ENCODE peak calls at places on chromosomes 1 and 21, in eight cellular contexts. L, H, U, G, W, D, N and Q are unnamed samples.
A peak's percentile ranks its signal among the peaks of the same experiment; 100 is the strongest.

GRCh38 chr21:34544032-34544496 is 32.1 kb upstream of the KCNE1 start:
- DNase-seq in W (peak; percentile 69), H (peak; percentile 72), L (no peak), D (peak; percentile 92), U (peak; percentile 60), N (peak; percentile 78), G (no peak), Q (peak; percentile 74)

GRCh38 chr1:164785841-164786534 is 227.0 kb downstream of the PBX1 start:
- DNase-seq in D (peak; percentile 61), U (no peak), W (no peak), N (no peak), L (no peak), G (no peak), H (no peak), Q (no peak)

GRCh38 chr21:26846036-26846931 is 1.1 kb upstream of the ADAMTS1 start:
- DNase-seq in L (peak; percentile 94), G (no peak), W (peak; percentile 86), D (peak; percentile 78), H (peak; percentile 76), U (peak; percentile 92), N (peak; percentile 94), Q (peak; percentile 85)

GRCh38 chr1:184882649-184883303 is 91.5 kb downstream of the NIBAN1 start:
- DNase-seq in W (no peak), H (no peak), N (no peak), L (peak; percentile 87), G (no peak), D (no peak), U (peak; percentile 54), Q (no peak)

GRCh38 chr21:37257526-37257966 is 9.6 kb downstream of the VPS26C start:
- DNase-seq in U (no peak), D (peak; percentile 13), G (no peak), W (peak; percentile 36), H (peak; percentile 74), N (peak; percentile 21), L (no peak), Q (peak; percentile 56)

GRCh38 chr1:211632117-211632807 is 43.2 kb downstream of the NEK2 start:
- DNase-seq in D (no peak), H (no peak), L (no peak), U (no peak), G (no peak), N (no peak), W (no peak), Q (no peak)

GRCh38 chr1:179968994-179969919 is 14.6 kb downstream of the CEP350 start:
- DNase-seq in W (peak; percentile 24), N (no peak), U (no peak), D (no peak), H (no peak), L (no peak), G (no peak), Q (peak; percentile 14)

GRCh38 chr1:150176593-150176992 is 26.9 kb downstream of the PLEKHO1 start:
- DNase-seq in H (no peak), G (no peak), L (no peak), U (no peak), N (no peak), W (peak; percentile 67), D (no peak), Q (peak; percentile 20)

GRCh38 chr1:158169105-158169504 is 11.6 kb upstream of the CD1D start:
- DNase-seq in H (no peak), W (no peak), U (no peak), G (no peak), L (no peak), D (no peak), N (no peak), Q (no peak)

GRCh38 chr1:170562644-170563338 is 30.8 kb downstream of the GORAB start:
- DNase-seq in H (peak; percentile 6), D (peak; percentile 44), N (peak; percentile 85), W (peak; percentile 92), G (no peak), U (peak; percentile 78), L (peak; percentile 79), Q (peak; percentile 85)

GRCh38 chr1:218485241-218485928 is 140.2 kb downstream of the TGFB2 start:
- DNase-seq in U (no peak), W (no peak), L (no peak), N (no peak), D (no peak), H (no peak), G (no peak), Q (no peak)

GRCh38 chr1:177907000-177907399 is 62.9 kb downstream of the SEC16B start:
- DNase-seq in G (no peak), D (no peak), L (no peak), H (no peak), U (no peak), N (no peak), W (no peak), Q (no peak)

GRCh38 chr1:27031235-27032118 is 18.8 kb upstream of the TENT5B start:
- DNase-seq in D (peak; percentile 91), W (peak; percentile 73), N (peak; percentile 83), H (peak; percentile 38), U (peak; percentile 72), G (no peak), L (peak; percentile 93), Q (peak; percentile 86)

GRCh38 chr1:81812712-81813111 is 12.0 kb downstream of the ADGRL2 start:
- DNase-seq in N (no peak), G (no peak), L (no peak), D (no peak), U (no peak), H (no peak), W (peak; percentile 49), Q (no peak)

GRCh38 chr1:190754769-190755168 is 277.1 kb upstream of the BRINP3 start:
- DNase-seq in D (no peak), H (peak; percentile 5), U (no peak), W (peak; percentile 94), N (no peak), G (no peak), L (no peak), Q (peak; percentile 3)

GRCh38 chr1:163095223-163095622 is 26.1 kb downstream of the RGS4 start:
- DNase-seq in W (no peak), H (no peak), D (no peak), G (no peak), N (no peak), U (no peak), L (no peak), Q (no peak)

GRCh38 chr1:207495816-207496792 is at the start of gene CR1:
- DNase-seq in W (no peak), N (no peak), H (peak; percentile 12), U (no peak), D (peak; percentile 16), L (no peak), G (no peak), Q (no peak)
- H3K4me3 ChIP-seq in W (peak within 1 kb of the TSS; percentile 33), N (peak within 1 kb of the TSS; percentile 25), H (no peak within 1 kb of the TSS), U (no peak within 1 kb of the TSS), D (no peak within 1 kb of the TSS), L (peak within 1 kb of the TSS; percentile 29), G (no peak within 1 kb of the TSS), Q (no peak within 1 kb of the TSS)

DNA sequence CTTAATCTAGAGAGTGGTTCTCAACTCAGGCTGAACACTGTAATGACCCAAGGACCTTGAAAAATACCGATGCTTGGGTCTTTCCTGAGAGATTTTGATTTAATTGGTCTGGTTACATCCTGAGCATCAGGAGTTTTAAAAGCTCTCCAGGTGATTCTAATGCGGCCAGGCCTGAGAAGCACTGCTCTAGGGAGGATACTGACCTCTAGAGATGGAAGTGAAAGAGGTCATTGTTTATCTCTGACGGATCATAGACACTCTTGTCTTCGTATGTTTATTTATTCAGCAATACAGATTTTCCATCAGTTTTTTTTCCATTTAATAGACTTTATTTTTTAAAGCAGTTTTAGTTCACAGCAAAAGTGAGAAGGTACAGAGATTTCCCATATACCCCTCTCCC is 54.5 kb upstream of the IGSF5 start:
- DNase-seq in D (no peak), H (no peak), L (no peak), N (no peak), W (no peak), G (no peak), U (no peak), Q (no peak)
- TF ChIP-seq CTCF in D (no peak), H (no peak), L (no peak), N (no peak), W (no peak), G (no peak), U (no peak), Q (no peak)

GRCh38 chr1:65525297-65526048 is 105.0 kb downstream of the LEPR start:
- DNase-seq in W (no peak), H (peak; percentile 77), D (peak; percentile 6), L (peak; percentile 61), N (no peak), G (no peak), U (no peak), Q (no peak)

GRCh38 chr1:65526049-65526556 is 105.6 kb downstream of the LEPR start:
- DNase-seq in D (no peak), G (no peak), L (no peak), W (no peak), N (no peak), U (no peak), H (no peak), Q (no peak)

GRCh38 chr1:65528104-65528503 is 107.6 kb downstream of the LEPR start:
- DNase-seq in G (no peak), H (no peak), N (no peak), D (no peak), U (no peak), W (no peak), L (no peak), Q (no peak)

GRCh38 chr1:65527211-65527610 is 106.7 kb downstream of the LEPR start:
- DNase-seq in G (peak; percentile 60), H (peak; percentile 70), D (no peak), U (no peak), N (no peak), L (no peak), W (peak; percentile 50), Q (peak; percentile 61)

DNA sequence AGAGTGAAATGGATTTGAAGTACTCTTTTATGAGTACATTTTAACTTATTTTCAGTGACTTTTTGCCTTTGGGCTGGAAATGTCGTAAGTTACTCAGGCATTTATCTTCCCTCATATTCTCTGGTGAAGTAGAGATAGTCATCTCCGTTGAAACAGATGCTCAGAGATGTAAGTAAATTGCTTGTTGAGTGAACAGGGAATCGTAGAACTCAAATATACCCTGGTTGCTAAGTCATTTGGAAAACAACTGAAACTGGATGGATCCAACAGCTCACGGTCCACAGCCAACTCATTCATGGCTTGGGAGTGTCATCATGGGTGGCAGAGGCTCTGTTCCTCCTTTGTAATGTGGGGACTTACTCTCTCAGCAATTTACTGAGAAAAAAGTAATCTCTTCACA is 107.2 kb downstream of the LEPR start:
- DNase-seq in W (no peak), G (no peak), U (no peak), H (peak; percentile 33), L (no peak), N (no peak), D (no peak), Q (peak; percentile 71)
- H3K4me3 ChIP-seq in W (no peak overlapping the region), G (peak overlapping the region; percentile 13), U (peak overlapping the region; percentile 48), H (peak overlapping the region; percentile 31), L (no peak overlapping the region), N (no peak overlapping the region), D (no peak overlapping the region), Q (peak overlapping the region; percentile 58)

DNA sequence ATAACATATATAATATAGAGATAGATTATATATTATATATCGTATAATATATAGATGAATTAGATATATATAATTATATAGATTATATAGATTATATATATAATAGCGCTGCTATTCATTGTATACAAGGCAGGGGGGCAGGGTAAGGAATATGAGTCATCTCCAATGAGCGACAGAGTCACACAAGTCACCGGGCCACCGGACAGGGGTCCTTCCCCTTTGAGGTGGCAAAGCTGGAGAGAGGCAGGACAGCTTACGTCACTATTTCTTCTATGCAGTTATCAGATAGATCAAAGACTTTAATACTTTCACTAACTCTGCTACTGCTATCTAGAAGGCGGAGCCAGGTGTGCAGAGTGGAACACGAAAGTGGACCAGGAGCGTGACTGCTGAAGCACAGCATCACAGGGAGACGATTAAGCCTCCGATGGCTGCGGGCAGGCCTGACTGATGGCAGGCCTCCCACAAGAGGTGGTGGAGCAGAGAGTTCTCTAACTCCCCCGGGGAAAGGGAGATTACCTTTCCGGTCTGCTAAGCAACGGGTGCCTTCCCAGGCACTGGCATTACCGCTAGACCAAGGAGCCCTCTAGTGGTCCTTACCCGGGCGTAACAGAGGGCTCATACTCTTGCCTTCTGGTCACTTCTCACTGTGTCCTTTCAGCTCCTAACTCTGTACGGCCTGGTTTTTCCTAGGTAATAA is 2154.7 kb downstream of the MRPL39 start:
- DNase-seq in H (no peak), L (no peak), U (no peak), W (no peak), G (no peak), D (peak; percentile 52), N (no peak), Q (no peak)
- TF ChIP-seq CTCF in H (no peak), L (no peak), U (no peak), W (no peak), G (no peak), D (peak; percentile 36), N (peak; percentile 22), Q (no peak)